ENCODE peak calls at places on chromosomes 7 and 10, in six cellular contexts. K, Q, W, H, Y and X are unnamed samples. For H3K27me3, the result is how much of the 10 kb centered on the place peaks cover.

GRCh38 chr7:1950066-1950622 is 280.1 kb downstream of the ELFN1 start:
- DNase-seq in Q (peak), H (no peak), Y (no peak), K (no peak), W (no peak), X (no peak)

GRCh38 chr7:78232806-78233205 is 434.2 kb downstream of the PHTF2 start:
- DNase-seq in Y (no peak), H (no peak), W (no peak), Q (no peak), K (no peak), X (no peak)

GRCh38 chr10:3658766-3659165 is 126.2 kb downstream of the KLF6 start:
- DNase-seq in Y (no peak), Q (no peak), H (no peak), K (no peak), W (no peak), X (no peak)

GRCh38 chr10:99285846-99286245 is 43.3 kb upstream of the CNNM1 start:
- DNase-seq in K (no peak), W (no peak), Y (no peak), Q (no peak), H (peak), X (no peak)

GRCh38 chr10:71694567-71694968 is 25.0 kb downstream of the C10orf105 start:
- DNase-seq in H (no peak), W (peak), Y (no peak), K (no peak), Q (no peak), X (peak)

GRCh38 chr10:116873134-116873533 is 23.8 kb downstream of the ENO4 start:
- DNase-seq in Y (no peak), H (no peak), Q (no peak), W (no peak), K (no peak), X (no peak)

GRCh38 chr10:44831581-44831980 is 79.6 kb upstream of the TMEM72 start:
- DNase-seq in Y (no peak), W (no peak), K (no peak), H (no peak), Q (no peak), X (no peak)

GRCh38 chr7:75729851-75730274 is 8.9 kb downstream of the HIP1 start:
- DNase-seq in K (no peak), Q (peak), Y (no peak), H (no peak), W (no peak), X (no peak)

GRCh38 chr10:93376372-93377296 is 105.5 kb downstream of the MYOF start:
- DNase-seq in H (peak), W (peak), K (peak), Y (peak), Q (peak), X (peak)

GRCh38 chr10:36462194-36462593 is 663.2 kb upstream of the ANKRD30A start:
- DNase-seq in Y (no peak), K (no peak), H (peak), W (no peak), Q (no peak), X (no peak)

GRCh38 chr7:36284470-36284869 is 105.2 kb upstream of the ANLN start:
- DNase-seq in H (no peak), Q (no peak), W (no peak), Y (no peak), K (no peak), X (no peak)

GRCh38 chr7:25316366-25316765 is 88.1 kb upstream of the NPVF start:
- DNase-seq in W (no peak), K (no peak), H (no peak), Y (no peak), Q (no peak), X (no peak)

GRCh38 chr10:116085333-116085732 is 187.7 kb downstream of the GFRA1 start:
- DNase-seq in H (no peak), Q (no peak), W (no peak), Y (no peak), K (no peak), X (no peak)

GRCh38 chr7:36473454-36474282 is 84.0 kb downstream of the ANLN start:
- DNase-seq in W (no peak), H (peak), Q (no peak), Y (peak), K (no peak), X (no peak)

GRCh38 chr7:95092332-95092731 is 184.9 kb downstream of the PPP1R9A start:
- DNase-seq in Y (no peak), Q (no peak), W (no peak), H (no peak), K (no peak), X (no peak)

GRCh38 chr7:34939175-34939574 is 98.1 kb downstream of the DPY19L1 start:
- DNase-seq in Q (no peak), H (peak), W (no peak), Y (no peak), K (no peak), X (no peak)

GRCh38 chr7:1709900-1710299 is 39.8 kb downstream of the ELFN1 start:
- DNase-seq in W (no peak), Q (no peak), H (no peak), Y (no peak), K (no peak), X (no peak)

GRCh38 chr7:91228927-91229326 is 35.3 kb upstream of the FZD1 start:
- DNase-seq in H (no peak), Y (no peak), W (no peak), K (no peak), Q (no peak), X (no peak)

GRCh38 chr10:103278424-103278823 is 1.5 kb downstream of the INA start:
- DNase-seq in K (no peak), H (no peak), Y (no peak), Q (no peak), W (no peak), X (no peak)

GRCh38 chr10:103278862-103279298 is 1.9 kb downstream of the INA start:
- DNase-seq in K (no peak), Y (peak), W (peak), Q (peak), H (peak), X (no peak)

GRCh38 chr10:103282961-103283360 is 6.0 kb downstream of the INA start:
- DNase-seq in K (no peak), H (no peak), W (no peak), Q (no peak), Y (no peak), X (no peak)

GRCh38 chr10:103281753-103282152 is 4.8 kb downstream of the INA start:
- DNase-seq in Q (no peak), H (no peak), Y (no peak), K (no peak), W (no peak), X (no peak)

GRCh38 chr10:103280505-103280904 is 3.6 kb downstream of the INA start:
- DNase-seq in Q (no peak), K (no peak), Y (no peak), W (no peak), H (no peak), X (no peak)
- H3K27me3 ChIP-seq in Q (under half), K (under half), Y (under half), W (half or more), H (under half), X (under half)

DNA sequence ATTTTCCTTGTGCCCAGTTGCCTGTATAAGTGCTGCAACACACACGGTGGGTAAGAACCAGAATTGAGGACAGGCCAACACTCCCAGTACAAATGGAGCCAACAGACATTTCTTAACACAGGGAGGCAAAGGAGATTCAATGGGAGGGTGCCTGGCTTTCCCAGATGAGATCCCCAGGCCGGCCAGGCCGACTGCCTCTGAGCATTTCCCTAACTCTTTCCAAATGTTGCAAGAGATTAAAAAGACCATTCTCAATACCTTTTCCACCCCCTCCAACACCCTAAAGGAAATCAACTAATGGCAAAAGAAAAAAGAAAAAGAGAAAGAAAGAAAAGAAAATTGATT is 3.9 kb downstream of the HOXA11 start:
- DNase-seq in W (no peak), Y (no peak), H (no peak), K (peak), Q (peak), X (no peak)
- H3K27me3 ChIP-seq in W (half or more), Y (under half), H (half or more), K (under half), Q (under half), X (half or more)

GRCh38 chr7:44154703-44155102 is 13.6 kb upstream of the MYL7 start:
- DNase-seq in W (no peak), K (no peak), H (no peak), Y (no peak), Q (peak), X (no peak)

GRCh38 chr7:44151679-44152355 is 10.7 kb upstream of the MYL7 start:
- DNase-seq in H (no peak), K (peak), Y (no peak), Q (peak), W (no peak), X (no peak)

GRCh38 chr7:44152971-44153947 is 12.1 kb upstream of the MYL7 start:
- DNase-seq in W (no peak), H (no peak), Q (peak), K (peak), Y (no peak), X (no peak)

GRCh38 chr7:44155191-44156185 is 14.4 kb upstream of the MYL7 start:
- DNase-seq in Y (no peak), H (no peak), W (no peak), K (no peak), Q (peak), X (no peak)

GRCh38 chr7:44153948-44154335 is 12.8 kb upstream of the MYL7 start:
- DNase-seq in W (no peak), K (no peak), H (no peak), Q (peak), Y (no peak), X (no peak)
- H3K27me3 ChIP-seq in W (under half), K (under half), H (under half), Q (under half), Y (under half), X (under half)

GRCh38 chr7:23471090-23471859 is 984 bp upstream of the IGF2BP3 start:
- DNase-seq in Y (no peak), H (no peak), K (no peak), Q (no peak), W (no peak), X (no peak)

GRCh38 chr7:23472556-23472955 is 2.3 kb upstream of the IGF2BP3 start:
- DNase-seq in Q (no peak), K (no peak), W (no peak), H (no peak), Y (no peak), X (no peak)

GRCh38 chr7:23472974-23473847 is 2.9 kb upstream of the IGF2BP3 start:
- DNase-seq in Y (no peak), W (no peak), Q (no peak), K (no peak), H (no peak), X (no peak)

GRCh38 chr7:23470290-23471089 is at the start of gene IGF2BP3:
- DNase-seq in W (no peak), K (no peak), H (peak), Q (no peak), Y (no peak), X (no peak)

DNA sequence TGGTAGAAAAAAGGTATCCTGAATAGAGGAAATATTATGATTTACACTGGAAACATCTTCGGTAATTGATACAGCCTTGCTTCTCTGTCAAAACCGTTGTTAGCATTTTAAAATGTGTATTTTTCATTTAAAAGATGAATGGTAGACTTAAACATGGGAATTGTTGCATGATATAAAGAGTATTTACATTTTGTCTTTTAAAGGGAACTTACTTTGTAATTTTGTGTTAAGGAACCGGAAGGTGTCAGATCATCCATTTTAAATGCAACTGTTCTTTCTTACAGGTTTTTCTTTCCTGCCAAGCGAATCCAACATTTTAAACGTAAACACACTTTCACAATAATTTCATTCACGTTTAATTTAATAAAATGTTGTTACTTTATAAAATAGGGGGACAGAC is 1.8 kb upstream of the IGF2BP3 start:
- DNase-seq in W (no peak), Q (no peak), Y (no peak), K (no peak), H (no peak), X (no peak)
- H3K27me3 ChIP-seq in W (half or more), Q (under half), Y (under half), K (half or more), H (half or more), X (half or more)

DNA sequence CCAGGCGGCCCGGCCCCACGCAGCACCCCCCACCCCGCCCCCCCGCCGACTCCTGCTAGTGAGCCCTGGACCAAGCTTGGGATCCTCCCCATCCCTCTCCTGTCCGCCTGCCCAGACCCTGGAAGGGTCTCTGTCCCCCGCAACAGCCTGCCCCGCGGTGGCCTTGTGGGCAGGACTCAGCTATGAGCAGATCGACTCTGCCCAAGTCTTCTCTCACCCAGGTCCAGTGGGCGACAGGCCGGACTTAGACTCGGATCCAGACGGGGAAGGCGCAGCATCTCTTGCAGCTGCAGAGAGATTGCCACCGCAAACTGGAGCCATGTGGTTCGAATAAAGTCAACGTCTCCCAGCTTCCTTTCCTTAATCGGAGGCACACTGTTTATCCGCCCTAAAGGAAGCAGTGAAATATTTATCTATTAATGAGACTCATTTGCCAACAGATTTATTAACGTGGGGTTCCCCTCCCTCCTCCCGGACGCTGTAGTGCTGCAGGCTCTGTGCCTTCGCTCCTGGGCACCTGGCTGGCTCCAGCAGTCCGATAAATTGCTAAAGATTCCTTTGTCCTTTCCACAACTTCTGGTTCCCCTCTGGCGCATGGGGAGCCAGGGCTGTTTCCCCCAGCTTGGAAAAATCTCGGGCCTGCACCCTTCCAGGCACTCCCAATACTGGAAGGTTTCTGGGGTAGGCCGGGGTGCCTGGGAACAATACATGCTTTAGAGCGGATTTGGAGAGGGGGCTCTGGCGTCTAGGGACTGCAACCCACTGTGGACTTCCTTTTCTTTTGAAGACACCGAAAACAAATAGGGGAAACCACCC is 634 bp upstream of the HOXA7 start:
- DNase-seq in K (peak), Q (peak), H (no peak), Y (peak), W (no peak), X (no peak)
- H3K27me3 ChIP-seq in K (under half), Q (under half), H (half or more), Y (under half), W (half or more), X (half or more)

DNA sequence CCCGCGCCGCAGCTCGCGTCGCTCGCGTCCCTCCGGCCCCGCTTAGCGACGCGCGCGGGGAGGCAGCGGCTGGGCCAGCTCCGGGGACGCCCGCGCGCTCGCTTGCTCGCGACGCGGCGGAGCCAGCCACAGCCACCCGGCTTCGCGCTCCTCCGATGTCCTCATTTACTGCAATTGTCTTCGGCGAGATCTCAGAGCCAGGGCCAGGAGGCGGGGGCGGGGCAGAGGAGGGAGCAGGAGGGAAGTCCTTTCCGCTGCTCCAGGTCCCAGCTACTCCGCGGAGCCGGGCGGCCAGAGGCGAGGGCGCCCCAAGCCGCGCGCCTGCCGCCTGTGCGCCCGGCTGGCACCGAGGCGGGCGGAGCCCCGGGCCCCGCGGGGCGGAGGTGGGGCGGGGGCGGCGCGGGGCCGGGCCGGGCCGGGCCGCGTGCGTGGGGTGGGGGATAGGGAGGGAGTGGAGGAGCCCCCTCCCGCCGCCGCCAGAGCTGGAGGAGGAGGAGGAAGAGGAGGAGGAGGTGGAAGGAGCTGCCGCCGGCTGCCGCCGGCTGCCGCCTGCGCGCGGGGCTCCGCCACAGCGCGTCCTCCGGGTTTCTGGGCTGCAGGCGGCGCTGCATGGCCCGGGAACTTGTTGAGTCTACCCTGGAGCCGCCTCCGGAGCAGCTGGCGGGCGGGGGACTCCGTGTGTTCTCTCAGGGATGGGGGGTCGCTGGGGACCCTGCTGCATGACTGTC is at the start of gene INSYN2A:
- DNase-seq in Q (peak), H (peak), K (no peak), Y (no peak), W (no peak), X (no peak)
- H3K27me3 ChIP-seq in Q (under half), H (under half), K (under half), Y (under half), W (half or more), X (under half)